ENCODE peak calls at places on chromosomes 6 and 20, in ten cellular contexts. One of them, this sample, is unnamed.

GRCh38 chr6:4928426-4928825 is 75.4 kb downstream of the RPP40 start:
- DNase-seq in esophagus squamous epithelium: no peak
- DNase-seq in tibial nerve: no peak
- DNase-seq in IMR-90: peak; percentile 55
- DNase-seq in adrenal gland: no peak
- DNase-seq in K562: peak; percentile 80
- DNase-seq in A549: no peak
- DNase-seq in ovary: no peak
- DNase-seq in heart left ventricle: no peak
- DNase-seq in HepG2: no peak
- DNase-seq in this sample: no peak

GRCh38 chr6:47716207-47716606 is 17.8 kb downstream of the ADGRF4 start:
- DNase-seq in tibial nerve: no peak
- DNase-seq in HepG2: no peak
- DNase-seq in esophagus squamous epithelium: no peak
- DNase-seq in adrenal gland: no peak
- DNase-seq in ovary: no peak
- DNase-seq in K562: no peak
- DNase-seq in A549: no peak
- DNase-seq in IMR-90: no peak
- DNase-seq in heart left ventricle: no peak
- DNase-seq in this sample: no peak

GRCh38 chr20:36745234-36745926 is 510 bp downstream of the NDRG3 start:
- DNase-seq in adrenal gland: peak; percentile 22
- DNase-seq in K562: no peak
- DNase-seq in heart left ventricle: no peak
- DNase-seq in IMR-90: no peak
- DNase-seq in A549: peak; percentile 16
- DNase-seq in tibial nerve: no peak
- DNase-seq in ovary: no peak
- DNase-seq in HepG2: peak; percentile 34
- DNase-seq in esophagus squamous epithelium: no peak
- DNase-seq in this sample: no peak

GRCh38 chr6:72699142-72699541 is 77.3 kb downstream of the KCNQ5 start:
- DNase-seq in heart left ventricle: no peak
- DNase-seq in esophagus squamous epithelium: no peak
- DNase-seq in tibial nerve: no peak
- DNase-seq in ovary: no peak
- DNase-seq in IMR-90: no peak
- DNase-seq in adrenal gland: no peak
- DNase-seq in HepG2: no peak
- DNase-seq in A549: no peak
- DNase-seq in K562: no peak
- DNase-seq in this sample: no peak

GRCh38 chr20:32411955-32412706 is 54.0 kb downstream of the ASXL1 start:
- DNase-seq in HepG2: no peak
- DNase-seq in K562: no peak
- DNase-seq in IMR-90: no peak
- DNase-seq in adrenal gland: no peak
- DNase-seq in ovary: no peak
- DNase-seq in A549: no peak
- DNase-seq in esophagus squamous epithelium: no peak
- DNase-seq in heart left ventricle: no peak
- DNase-seq in tibial nerve: no peak
- DNase-seq in this sample: no peak

GRCh38 chr6:43702522-43703440 is 15.2 kb upstream of the MRPS18A start:
- DNase-seq in esophagus squamous epithelium: no peak
- DNase-seq in K562: peak; percentile 99
- DNase-seq in heart left ventricle: peak; percentile 96
- DNase-seq in adrenal gland: peak; percentile 96
- DNase-seq in IMR-90: peak; percentile 83
- DNase-seq in A549: peak; percentile 92
- DNase-seq in tibial nerve: peak; percentile 84
- DNase-seq in HepG2: peak; percentile 93
- DNase-seq in ovary: peak; percentile 82
- DNase-seq in this sample: peak; percentile 86

GRCh38 chr20:38143646-38144554 is 21.2 kb downstream of the TGM2 start:
- DNase-seq in IMR-90: peak; percentile 95
- DNase-seq in K562: peak; percentile 32
- DNase-seq in HepG2: peak; percentile 91
- DNase-seq in esophagus squamous epithelium: no peak
- DNase-seq in heart left ventricle: peak; percentile 43
- DNase-seq in adrenal gland: peak; percentile 92
- DNase-seq in tibial nerve: no peak
- DNase-seq in ovary: no peak
- DNase-seq in A549: peak; percentile 91
- DNase-seq in this sample: peak; percentile 60

GRCh38 chr6:158185729-158186456 is 17.7 kb downstream of the GTF2H5 start:
- DNase-seq in heart left ventricle: no peak
- DNase-seq in A549: no peak
- DNase-seq in tibial nerve: no peak
- DNase-seq in IMR-90: peak; percentile 67
- DNase-seq in esophagus squamous epithelium: no peak
- DNase-seq in K562: no peak
- DNase-seq in ovary: no peak
- DNase-seq in adrenal gland: peak; percentile 50
- DNase-seq in HepG2: no peak
- DNase-seq in this sample: no peak

DNA sequence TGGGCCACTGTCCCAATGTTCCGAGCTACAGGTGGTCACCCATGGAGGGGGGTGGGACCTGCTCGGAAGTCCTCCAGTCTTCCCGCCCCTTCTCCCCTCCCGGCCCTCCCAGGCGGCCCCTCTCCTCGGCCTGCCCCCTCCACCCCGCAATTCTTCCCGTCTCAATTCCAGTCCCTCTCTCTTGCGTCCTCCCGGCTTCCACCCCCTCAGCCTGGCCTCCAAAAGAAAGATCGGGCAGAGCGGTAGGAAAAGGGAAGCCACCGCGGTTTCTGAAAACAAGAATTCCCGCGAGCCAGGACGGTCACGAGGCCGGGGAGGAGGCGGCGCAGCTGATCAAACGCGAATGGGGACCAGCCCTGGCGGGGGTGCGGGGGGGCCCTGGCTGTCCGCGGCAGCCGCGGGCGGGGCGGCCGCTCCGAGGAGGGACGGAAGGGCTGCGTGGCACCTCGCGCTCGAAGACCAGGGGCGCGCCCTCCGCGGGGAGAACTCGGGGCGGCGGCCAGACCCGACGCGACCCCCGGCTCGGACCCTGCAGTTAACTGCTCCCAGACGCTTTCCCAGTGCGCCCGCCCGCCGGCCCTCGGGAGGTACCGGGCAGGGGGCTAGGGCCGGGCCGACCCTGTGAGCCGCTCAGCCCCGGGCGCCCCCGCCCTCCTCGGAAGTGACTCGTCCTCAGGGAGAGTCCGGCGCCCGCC is 1.0 kb downstream of the PXDC1 start:
- DNase-seq in heart left ventricle: peak; percentile 92
- DNase-seq in esophagus squamous epithelium: no peak
- DNase-seq in A549: no peak
- DNase-seq in tibial nerve: peak; percentile 89
- DNase-seq in adrenal gland: peak; percentile 83
- DNase-seq in HepG2: peak; percentile 62
- DNase-seq in IMR-90: peak; percentile 72
- DNase-seq in ovary: peak; percentile 89
- DNase-seq in K562: peak; percentile 25
- DNase-seq in this sample: peak; percentile 76
- H3K27ac ChIP-seq in heart left ventricle: peak overlapping the region; percentile 97
- H3K27ac ChIP-seq in esophagus squamous epithelium: peak overlapping the region; percentile 98
- H3K27ac ChIP-seq in A549: peak overlapping the region; percentile 91
- H3K27ac ChIP-seq in tibial nerve: peak overlapping the region; percentile 94
- H3K27ac ChIP-seq in adrenal gland: peak overlapping the region; percentile 96
- H3K27ac ChIP-seq in HepG2: peak overlapping the region; percentile 78
- H3K27ac ChIP-seq in IMR-90: peak overlapping the region; percentile 86
- H3K27ac ChIP-seq in ovary: peak overlapping the region; percentile 89
- H3K27ac ChIP-seq in K562: no peak overlapping the region
- H3K27ac ChIP-seq in this sample: peak overlapping the region; percentile 91

DNA sequence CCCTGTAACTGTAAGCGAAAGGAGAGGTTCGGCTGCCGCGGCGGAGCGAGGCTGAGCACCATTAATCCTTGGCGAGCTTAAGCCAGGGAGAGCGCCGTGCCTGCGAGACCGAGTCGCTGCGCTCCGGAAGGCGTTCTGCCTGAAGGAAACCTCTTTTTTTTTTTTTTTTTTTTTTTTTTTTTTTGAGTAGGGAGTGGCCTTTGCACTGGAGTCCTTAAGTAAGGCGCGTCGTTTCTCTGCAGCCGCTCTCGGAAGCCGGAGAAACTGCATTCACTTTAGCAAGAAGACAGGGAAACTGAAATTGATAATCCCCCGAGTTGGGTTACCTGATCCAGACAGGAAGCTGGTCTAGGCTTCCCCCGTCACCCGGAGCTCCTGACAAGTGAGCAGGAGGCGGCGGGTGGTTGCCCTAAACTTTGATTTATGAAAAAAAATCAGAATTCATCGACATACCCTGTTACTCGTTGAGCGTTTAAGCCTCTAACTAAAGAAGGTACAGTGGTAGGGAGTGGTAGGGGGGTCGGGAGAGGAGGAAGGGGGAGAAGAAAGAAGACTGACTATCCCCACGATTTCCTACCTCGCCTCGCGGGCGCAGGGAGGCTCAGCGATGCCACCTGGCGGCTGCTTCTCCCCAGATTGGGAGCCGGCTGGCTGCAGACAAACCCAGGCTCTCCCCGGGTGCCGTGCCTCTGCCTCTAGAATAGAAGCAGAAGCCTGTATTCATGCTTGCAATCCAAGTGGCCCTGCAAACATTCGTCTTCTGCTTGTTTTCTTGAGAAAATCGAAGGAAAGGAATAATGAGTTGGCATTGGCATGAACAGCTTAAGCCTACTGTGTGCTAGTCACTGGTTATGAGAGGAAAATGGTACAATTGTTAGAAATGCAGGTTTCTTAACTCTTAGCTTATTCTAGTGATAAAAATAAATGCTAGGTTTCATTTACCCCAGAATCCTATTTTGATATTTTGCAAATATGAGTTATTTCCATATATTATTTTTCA is 4.4 kb upstream of the SOX4 start:
- DNase-seq in esophagus squamous epithelium: peak; percentile 6
- DNase-seq in adrenal gland: peak; percentile 78
- DNase-seq in ovary: peak; percentile 86
- DNase-seq in HepG2: peak; percentile 64
- DNase-seq in A549: peak; percentile 81
- DNase-seq in heart left ventricle: peak; percentile 89
- DNase-seq in tibial nerve: peak; percentile 77
- DNase-seq in K562: peak; percentile 79
- DNase-seq in IMR-90: peak; percentile 90
- DNase-seq in this sample: peak; percentile 88
- TF ChIP-seq POLR2A in esophagus squamous epithelium: no peak
- TF ChIP-seq POLR2A in adrenal gland: no peak
- TF ChIP-seq POLR2A in ovary: peak; percentile 39
- TF ChIP-seq POLR2A in HepG2: no peak
- TF ChIP-seq POLR2A in A549: no peak
- TF ChIP-seq POLR2A in heart left ventricle: no peak
- TF ChIP-seq POLR2A in tibial nerve: no peak
- TF ChIP-seq POLR2A in K562: no peak
- TF ChIP-seq POLR2A in IMR-90: peak; percentile 44
- TF ChIP-seq POLR2A in this sample: peak; percentile 81

GRCh38 chr6:22036699-22037098 is 260.1 kb downstream of the PRL start:
- DNase-seq in heart left ventricle: no peak
- DNase-seq in IMR-90: no peak
- DNase-seq in ovary: no peak
- DNase-seq in A549: no peak
- DNase-seq in adrenal gland: no peak
- DNase-seq in tibial nerve: no peak
- DNase-seq in K562: no peak
- DNase-seq in HepG2: no peak
- DNase-seq in esophagus squamous epithelium: no peak
- DNase-seq in this sample: no peak

GRCh38 chr6:22035690-22036089 is 261.1 kb downstream of the PRL start:
- DNase-seq in HepG2: no peak
- DNase-seq in esophagus squamous epithelium: no peak
- DNase-seq in heart left ventricle: no peak
- DNase-seq in K562: no peak
- DNase-seq in IMR-90: no peak
- DNase-seq in adrenal gland: no peak
- DNase-seq in ovary: no peak
- DNase-seq in A549: no peak
- DNase-seq in tibial nerve: no peak
- DNase-seq in this sample: no peak

GRCh38 chr6:22041797-22042489 is 254.9 kb downstream of the PRL start:
- DNase-seq in tibial nerve: no peak
- DNase-seq in K562: no peak
- DNase-seq in heart left ventricle: no peak
- DNase-seq in adrenal gland: no peak
- DNase-seq in IMR-90: peak; percentile 81
- DNase-seq in A549: no peak
- DNase-seq in esophagus squamous epithelium: no peak
- DNase-seq in ovary: no peak
- DNase-seq in HepG2: no peak
- DNase-seq in this sample: peak; percentile 5

GRCh38 chr6:22030730-22031619 is 265.9 kb downstream of the PRL start:
- DNase-seq in K562: no peak
- DNase-seq in esophagus squamous epithelium: no peak
- DNase-seq in A549: no peak
- DNase-seq in adrenal gland: no peak
- DNase-seq in heart left ventricle: no peak
- DNase-seq in HepG2: no peak
- DNase-seq in IMR-90: no peak
- DNase-seq in ovary: no peak
- DNase-seq in tibial nerve: no peak
- DNase-seq in this sample: no peak

DNA sequence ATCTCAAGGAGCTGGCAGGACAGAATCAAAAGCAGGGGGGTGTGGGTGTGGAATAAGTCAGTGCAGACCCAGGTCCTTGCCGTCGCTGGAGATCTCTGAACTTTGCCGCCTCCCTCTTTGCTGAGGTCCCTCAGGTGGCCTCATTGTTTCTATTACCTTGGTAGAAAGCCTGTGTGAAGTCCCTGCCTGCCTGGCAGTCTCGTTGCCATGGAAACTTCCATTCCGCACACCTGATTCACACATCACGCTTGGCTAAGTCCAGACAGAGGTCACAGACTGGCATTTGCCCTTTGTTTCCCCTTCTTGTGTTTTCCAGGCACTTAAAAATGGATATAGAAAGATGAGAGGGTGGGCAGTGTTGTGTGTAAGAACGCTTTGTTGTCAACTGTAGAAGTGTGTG is 260.6 kb downstream of the PRL start:
- DNase-seq in ovary: no peak
- DNase-seq in adrenal gland: no peak
- DNase-seq in K562: peak; percentile 26
- DNase-seq in tibial nerve: no peak
- DNase-seq in esophagus squamous epithelium: no peak
- DNase-seq in A549: peak; percentile 82
- DNase-seq in IMR-90: peak; percentile 35
- DNase-seq in HepG2: peak; percentile 49
- DNase-seq in heart left ventricle: no peak
- DNase-seq in this sample: peak; percentile 60
- H3K27ac ChIP-seq in ovary: no peak overlapping the region
- H3K27ac ChIP-seq in adrenal gland: no peak overlapping the region
- H3K27ac ChIP-seq in K562: no peak overlapping the region
- H3K27ac ChIP-seq in tibial nerve: no peak overlapping the region
- H3K27ac ChIP-seq in esophagus squamous epithelium: no peak overlapping the region
- H3K27ac ChIP-seq in A549: peak overlapping the region; percentile 83
- H3K27ac ChIP-seq in IMR-90: no peak overlapping the region
- H3K27ac ChIP-seq in HepG2: no peak overlapping the region
- H3K27ac ChIP-seq in heart left ventricle: no peak overlapping the region
- H3K27ac ChIP-seq in this sample: no peak overlapping the region

GRCh38 chr6:92683769-92684168 is 735.6 kb downstream of the EPHA7 start:
- DNase-seq in K562: no peak
- DNase-seq in IMR-90: no peak
- DNase-seq in tibial nerve: no peak
- DNase-seq in HepG2: no peak
- DNase-seq in heart left ventricle: no peak
- DNase-seq in ovary: no peak
- DNase-seq in esophagus squamous epithelium: no peak
- DNase-seq in adrenal gland: no peak
- DNase-seq in A549: no peak
- DNase-seq in this sample: no peak

GRCh38 chr6:92684386-92684785 is 735.0 kb downstream of the EPHA7 start:
- DNase-seq in esophagus squamous epithelium: no peak
- DNase-seq in IMR-90: peak; percentile 36
- DNase-seq in HepG2: no peak
- DNase-seq in ovary: no peak
- DNase-seq in tibial nerve: no peak
- DNase-seq in heart left ventricle: no peak
- DNase-seq in A549: no peak
- DNase-seq in K562: no peak
- DNase-seq in adrenal gland: no peak
- DNase-seq in this sample: no peak

GRCh38 chr6:92687278-92687677 is 732.1 kb downstream of the EPHA7 start:
- DNase-seq in HepG2: no peak
- DNase-seq in K562: no peak
- DNase-seq in esophagus squamous epithelium: no peak
- DNase-seq in IMR-90: no peak
- DNase-seq in tibial nerve: no peak
- DNase-seq in ovary: no peak
- DNase-seq in adrenal gland: no peak
- DNase-seq in heart left ventricle: no peak
- DNase-seq in A549: no peak
- DNase-seq in this sample: no peak

GRCh38 chr6:92682999-92683398 is 736.4 kb downstream of the EPHA7 start:
- DNase-seq in A549: no peak
- DNase-seq in K562: no peak
- DNase-seq in esophagus squamous epithelium: no peak
- DNase-seq in ovary: no peak
- DNase-seq in heart left ventricle: no peak
- DNase-seq in tibial nerve: no peak
- DNase-seq in HepG2: no peak
- DNase-seq in adrenal gland: no peak
- DNase-seq in IMR-90: no peak
- DNase-seq in this sample: no peak

DNA sequence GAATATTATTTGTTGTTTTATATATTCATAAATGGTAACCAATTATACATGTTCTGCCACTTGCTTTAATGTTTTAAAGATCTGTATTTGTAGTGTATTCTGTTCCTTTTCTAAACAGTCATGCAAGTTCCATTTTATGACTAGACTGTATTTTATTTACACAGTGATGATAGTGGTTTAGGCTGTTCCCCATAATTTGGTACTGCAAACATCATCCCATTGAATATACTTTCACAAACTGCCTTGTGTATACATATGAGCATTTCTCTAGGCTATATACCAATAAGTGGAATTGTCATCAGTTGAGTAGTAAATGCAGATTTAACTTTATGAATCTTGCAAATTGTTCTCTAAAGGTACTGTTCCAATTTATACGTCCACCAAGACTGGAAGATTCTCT is 738.0 kb downstream of the EPHA7 start:
- DNase-seq in heart left ventricle: no peak
- DNase-seq in A549: no peak
- DNase-seq in ovary: no peak
- DNase-seq in adrenal gland: no peak
- DNase-seq in K562: no peak
- DNase-seq in tibial nerve: no peak
- DNase-seq in HepG2: no peak
- DNase-seq in IMR-90: no peak
- DNase-seq in esophagus squamous epithelium: no peak
- DNase-seq in this sample: no peak
- TF ChIP-seq POLR2A in heart left ventricle: no peak
- TF ChIP-seq POLR2A in A549: no peak
- TF ChIP-seq POLR2A in ovary: no peak
- TF ChIP-seq POLR2A in adrenal gland: no peak
- TF ChIP-seq POLR2A in K562: no peak
- TF ChIP-seq POLR2A in tibial nerve: no peak
- TF ChIP-seq POLR2A in HepG2: no peak
- TF ChIP-seq POLR2A in IMR-90: no peak
- TF ChIP-seq POLR2A in esophagus squamous epithelium: no peak
- TF ChIP-seq POLR2A in this sample: no peak

This sample was measured in body of pancreas.